ENCODE peak calls at places on chromosomes 6 and 20, in nine cellular contexts. One of them, this sample, is unnamed.

GRCh38 chr6:13425270-13425905 is 62.0 kb downstream of the GFOD1 start:
- DNase-seq in fibroblast of the aortic adventitia: no peak
- DNase-seq in cardiac muscle cell: peak
- DNase-seq in fibroblast of lung: no peak
- DNase-seq in lower leg skin: peak
- DNase-seq in neural progenitor cell: no peak
- DNase-seq in heart left ventricle: no peak
- DNase-seq in cardiac fibroblast: no peak
- DNase-seq in PC-9: no peak
- DNase-seq in this sample: no peak

GRCh38 chr6:139316622-139317317 is 25.0 kb upstream of the TXLNB start:
- DNase-seq in fibroblast of the aortic adventitia: no peak
- DNase-seq in cardiac muscle cell: no peak
- DNase-seq in fibroblast of lung: no peak
- DNase-seq in lower leg skin: no peak
- DNase-seq in neural progenitor cell: no peak
- DNase-seq in heart left ventricle: no peak
- DNase-seq in cardiac fibroblast: no peak
- DNase-seq in PC-9: no peak
- DNase-seq in this sample: no peak

GRCh38 chr6:98833101-98834059 is 994 bp upstream of the POU3F2 start:
- DNase-seq in fibroblast of the aortic adventitia: peak
- DNase-seq in cardiac muscle cell: peak
- DNase-seq in fibroblast of lung: peak
- DNase-seq in lower leg skin: peak
- DNase-seq in neural progenitor cell: peak
- DNase-seq in heart left ventricle: no peak
- DNase-seq in cardiac fibroblast: peak
- DNase-seq in PC-9: no peak
- DNase-seq in this sample: no peak

GRCh38 chr6:90466191-90466940 is 120.5 kb downstream of the MAP3K7 start:
- DNase-seq in fibroblast of the aortic adventitia: no peak
- DNase-seq in cardiac muscle cell: no peak
- DNase-seq in fibroblast of lung: no peak
- DNase-seq in lower leg skin: no peak
- DNase-seq in neural progenitor cell: peak
- DNase-seq in heart left ventricle: no peak
- DNase-seq in cardiac fibroblast: no peak
- DNase-seq in PC-9: no peak
- DNase-seq in this sample: no peak

GRCh38 chr20:61661583-61661982 is 404.1 kb downstream of the TAF4 start:
- DNase-seq in fibroblast of the aortic adventitia: no peak
- DNase-seq in cardiac muscle cell: no peak
- DNase-seq in fibroblast of lung: no peak
- DNase-seq in lower leg skin: no peak
- DNase-seq in neural progenitor cell: no peak
- DNase-seq in heart left ventricle: no peak
- DNase-seq in cardiac fibroblast: no peak
- DNase-seq in PC-9: no peak
- DNase-seq in this sample: no peak

GRCh38 chr6:19664878-19665715 is 172.1 kb upstream of the ID4 start:
- DNase-seq in fibroblast of the aortic adventitia: peak
- DNase-seq in cardiac muscle cell: no peak
- DNase-seq in fibroblast of lung: no peak
- DNase-seq in lower leg skin: no peak
- DNase-seq in neural progenitor cell: no peak
- DNase-seq in heart left ventricle: no peak
- DNase-seq in cardiac fibroblast: no peak
- DNase-seq in PC-9: no peak
- DNase-seq in this sample: no peak

GRCh38 chr6:32627831-32628230 is 9.4 kb upstream of the HLA-DQA1 start:
- DNase-seq in fibroblast of the aortic adventitia: peak
- DNase-seq in cardiac muscle cell: no peak
- DNase-seq in fibroblast of lung: peak
- DNase-seq in lower leg skin: no peak
- DNase-seq in neural progenitor cell: no peak
- DNase-seq in heart left ventricle: peak
- DNase-seq in cardiac fibroblast: no peak
- DNase-seq in PC-9: peak
- DNase-seq in this sample: no peak

GRCh38 chr20:1941226-1941625 is 46.0 kb downstream of the SIRPA start:
- DNase-seq in fibroblast of the aortic adventitia: peak
- DNase-seq in cardiac muscle cell: no peak
- DNase-seq in fibroblast of lung: no peak
- DNase-seq in lower leg skin: peak
- DNase-seq in neural progenitor cell: no peak
- DNase-seq in heart left ventricle: no peak
- DNase-seq in cardiac fibroblast: peak
- DNase-seq in PC-9: no peak
- DNase-seq in this sample: no peak

GRCh38 chr6:117906905-117907599 is at the start of gene SLC35F1:
- DNase-seq in fibroblast of the aortic adventitia: peak
- DNase-seq in cardiac muscle cell: peak
- DNase-seq in fibroblast of lung: peak
- DNase-seq in lower leg skin: no peak
- DNase-seq in neural progenitor cell: peak
- DNase-seq in heart left ventricle: peak
- DNase-seq in cardiac fibroblast: peak
- DNase-seq in PC-9: no peak
- DNase-seq in this sample: no peak

GRCh38 chr6:142802124-142802523 is 142.9 kb downstream of the HIVEP2 start:
- DNase-seq in fibroblast of the aortic adventitia: peak
- DNase-seq in cardiac muscle cell: peak
- DNase-seq in fibroblast of lung: peak
- DNase-seq in lower leg skin: no peak
- DNase-seq in neural progenitor cell: no peak
- DNase-seq in heart left ventricle: no peak
- DNase-seq in cardiac fibroblast: peak
- DNase-seq in PC-9: peak
- DNase-seq in this sample: peak

GRCh38 chr6:17101422-17102257 is at the start of gene STMND1:
- DNase-seq in fibroblast of the aortic adventitia: peak
- DNase-seq in cardiac muscle cell: peak
- DNase-seq in fibroblast of lung: peak
- DNase-seq in lower leg skin: no peak
- DNase-seq in neural progenitor cell: peak
- DNase-seq in heart left ventricle: peak
- DNase-seq in cardiac fibroblast: peak
- DNase-seq in PC-9: peak
- DNase-seq in this sample: no peak

GRCh38 chr20:2379511-2380229 is 1.0 kb upstream of the TGM6 start:
- DNase-seq in fibroblast of the aortic adventitia: no peak
- DNase-seq in cardiac muscle cell: no peak
- DNase-seq in fibroblast of lung: no peak
- DNase-seq in lower leg skin: no peak
- DNase-seq in neural progenitor cell: no peak
- DNase-seq in heart left ventricle: no peak
- DNase-seq in cardiac fibroblast: no peak
- DNase-seq in PC-9: no peak
- DNase-seq in this sample: no peak

GRCh38 chr20:53738039-53738944 is 144.7 kb upstream of the ZNF217 start:
- DNase-seq in fibroblast of the aortic adventitia: no peak
- DNase-seq in cardiac muscle cell: peak
- DNase-seq in fibroblast of lung: peak
- DNase-seq in lower leg skin: peak
- DNase-seq in neural progenitor cell: peak
- DNase-seq in heart left ventricle: peak
- DNase-seq in cardiac fibroblast: peak
- DNase-seq in PC-9: peak
- DNase-seq in this sample: peak

DNA sequence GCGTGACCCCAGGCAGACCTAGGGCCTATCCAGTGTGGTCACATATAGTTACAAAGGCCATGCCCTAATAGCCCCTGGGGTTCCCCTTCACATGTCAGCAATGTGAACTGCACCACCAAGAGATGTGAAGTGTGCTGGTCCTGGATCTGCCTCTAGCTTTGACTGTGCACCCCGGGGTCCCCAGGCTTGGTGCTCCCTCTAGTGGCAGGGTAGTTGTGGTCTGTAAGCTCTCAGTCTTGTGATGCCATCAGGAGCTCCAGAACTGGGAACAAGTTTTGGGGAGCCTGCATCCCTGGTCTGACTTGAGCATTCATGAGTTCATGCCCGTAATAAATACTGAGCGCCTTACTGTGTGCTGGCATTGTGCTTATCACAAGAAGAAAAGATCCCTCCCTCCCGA is 143.4 kb downstream of the DHX35 start:
- DNase-seq in fibroblast of the aortic adventitia: no peak
- DNase-seq in cardiac muscle cell: no peak
- DNase-seq in fibroblast of lung: no peak
- DNase-seq in lower leg skin: no peak
- DNase-seq in neural progenitor cell: no peak
- DNase-seq in heart left ventricle: no peak
- DNase-seq in cardiac fibroblast: no peak
- DNase-seq in PC-9: no peak
- DNase-seq in this sample: no peak
- TF ChIP-seq CTCF in fibroblast of the aortic adventitia: no peak
- TF ChIP-seq CTCF in cardiac muscle cell: no peak
- TF ChIP-seq CTCF in fibroblast of lung: no peak
- TF ChIP-seq CTCF in lower leg skin: no peak
- TF ChIP-seq CTCF in neural progenitor cell: peak
- TF ChIP-seq CTCF in heart left ventricle: no peak
- TF ChIP-seq CTCF in cardiac fibroblast: no peak
- TF ChIP-seq CTCF in PC-9: peak
- TF ChIP-seq CTCF in this sample: no peak

DNA sequence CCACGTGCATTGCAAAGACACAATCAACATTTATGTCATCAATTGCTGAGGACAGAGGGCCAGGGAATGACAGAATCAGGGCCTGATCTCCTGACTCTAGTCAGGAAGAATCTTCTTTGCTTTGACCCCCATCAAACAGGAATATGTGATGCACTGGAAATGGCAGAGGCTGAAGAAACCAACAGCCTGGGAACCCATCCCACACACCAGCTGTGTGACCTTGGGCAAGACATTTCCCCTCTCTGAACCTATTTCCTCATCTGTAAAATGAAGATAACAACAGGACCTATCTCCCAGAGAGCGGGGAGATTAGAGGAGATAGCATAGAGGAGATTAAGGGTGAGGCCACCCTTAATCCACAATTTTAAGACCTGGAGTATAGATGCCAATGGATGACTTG is 1.5 kb downstream of the HNF4A start:
- DNase-seq in fibroblast of the aortic adventitia: no peak
- DNase-seq in cardiac muscle cell: no peak
- DNase-seq in fibroblast of lung: no peak
- DNase-seq in lower leg skin: no peak
- DNase-seq in neural progenitor cell: no peak
- DNase-seq in heart left ventricle: no peak
- DNase-seq in cardiac fibroblast: no peak
- DNase-seq in PC-9: no peak
- DNase-seq in this sample: no peak
- H3K4me3 ChIP-seq in fibroblast of the aortic adventitia: no peak
- H3K4me3 ChIP-seq in cardiac muscle cell: no peak
- H3K4me3 ChIP-seq in fibroblast of lung: no peak
- H3K4me3 ChIP-seq in lower leg skin: no peak
- H3K4me3 ChIP-seq in neural progenitor cell: no peak
- H3K4me3 ChIP-seq in heart left ventricle: no peak
- H3K4me3 ChIP-seq in cardiac fibroblast: no peak
- H3K4me3 ChIP-seq in PC-9: no peak
- H3K4me3 ChIP-seq in this sample: no peak

GRCh38 chr20:36827541-36828279 is 48.2 kb upstream of the TLDC2 start:
- DNase-seq in fibroblast of the aortic adventitia: no peak
- DNase-seq in cardiac muscle cell: no peak
- DNase-seq in fibroblast of lung: no peak
- DNase-seq in lower leg skin: no peak
- DNase-seq in neural progenitor cell: no peak
- DNase-seq in heart left ventricle: peak
- DNase-seq in cardiac fibroblast: no peak
- DNase-seq in PC-9: peak
- DNase-seq in this sample: no peak

GRCh38 chr20:36835025-36835424 is 40.9 kb upstream of the TLDC2 start:
- DNase-seq in fibroblast of the aortic adventitia: no peak
- DNase-seq in cardiac muscle cell: no peak
- DNase-seq in fibroblast of lung: no peak
- DNase-seq in lower leg skin: no peak
- DNase-seq in neural progenitor cell: no peak
- DNase-seq in heart left ventricle: no peak
- DNase-seq in cardiac fibroblast: no peak
- DNase-seq in PC-9: no peak
- DNase-seq in this sample: no peak

GRCh38 chr20:36833275-36834020 is 42.5 kb upstream of the TLDC2 start:
- DNase-seq in fibroblast of the aortic adventitia: peak
- DNase-seq in cardiac muscle cell: no peak
- DNase-seq in fibroblast of lung: peak
- DNase-seq in lower leg skin: no peak
- DNase-seq in neural progenitor cell: no peak
- DNase-seq in heart left ventricle: peak
- DNase-seq in cardiac fibroblast: no peak
- DNase-seq in PC-9: no peak
- DNase-seq in this sample: no peak

GRCh38 chr20:36832791-36833190 is 43.1 kb upstream of the TLDC2 start:
- DNase-seq in fibroblast of the aortic adventitia: no peak
- DNase-seq in cardiac muscle cell: no peak
- DNase-seq in fibroblast of lung: no peak
- DNase-seq in lower leg skin: no peak
- DNase-seq in neural progenitor cell: no peak
- DNase-seq in heart left ventricle: no peak
- DNase-seq in cardiac fibroblast: no peak
- DNase-seq in PC-9: no peak
- DNase-seq in this sample: no peak

DNA sequence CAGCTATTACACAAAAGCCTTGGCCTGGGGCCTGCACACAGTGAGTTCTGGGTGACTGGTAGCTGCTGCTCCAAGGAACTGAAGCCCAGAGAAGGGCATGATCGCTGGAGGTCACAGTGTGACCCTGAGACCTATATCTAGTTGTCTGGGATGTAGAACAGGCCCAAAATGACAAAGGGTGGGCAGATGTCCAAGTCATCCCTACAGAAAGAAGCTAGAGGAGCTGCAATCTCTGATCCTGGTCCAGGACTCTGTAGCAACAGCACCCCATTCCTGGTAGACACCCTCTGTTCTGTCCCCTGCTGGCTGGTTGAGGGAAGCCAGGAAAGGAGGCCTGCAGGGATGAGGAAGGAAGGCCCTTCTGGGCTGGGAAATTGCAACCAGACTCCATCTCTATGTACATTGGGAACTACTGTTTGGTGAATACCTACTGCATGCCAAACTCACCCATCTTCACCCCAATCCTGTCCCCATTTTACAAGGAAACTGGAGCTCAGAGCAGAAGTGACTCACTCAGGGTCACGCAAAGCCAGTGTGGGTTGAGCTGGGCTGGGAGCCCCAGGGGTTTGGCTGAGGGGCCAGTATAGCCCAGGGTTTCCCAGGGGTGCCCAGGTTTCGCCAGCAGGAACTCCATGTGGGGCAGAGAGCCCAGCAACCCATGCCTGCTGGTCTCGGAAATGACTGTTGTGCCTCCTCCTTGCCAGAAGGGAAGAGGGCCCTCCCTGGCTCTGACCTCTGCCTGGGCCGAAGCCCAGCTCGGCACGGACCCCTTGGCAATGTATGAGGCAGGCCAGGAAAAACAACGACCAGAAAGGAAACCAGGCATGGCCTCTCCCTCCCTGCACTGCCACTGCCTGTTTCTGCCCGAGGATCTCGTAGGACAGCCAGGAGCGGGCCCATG is 44.9 kb upstream of the TLDC2 start:
- DNase-seq in fibroblast of the aortic adventitia: peak
- DNase-seq in cardiac muscle cell: peak
- DNase-seq in fibroblast of lung: peak
- DNase-seq in lower leg skin: no peak
- DNase-seq in neural progenitor cell: no peak
- DNase-seq in heart left ventricle: peak
- DNase-seq in cardiac fibroblast: peak
- DNase-seq in PC-9: no peak
- DNase-seq in this sample: no peak
- TF ChIP-seq CTCF in fibroblast of the aortic adventitia: peak
- TF ChIP-seq CTCF in cardiac muscle cell: peak
- TF ChIP-seq CTCF in fibroblast of lung: peak
- TF ChIP-seq CTCF in lower leg skin: no peak
- TF ChIP-seq CTCF in neural progenitor cell: peak
- TF ChIP-seq CTCF in heart left ventricle: peak
- TF ChIP-seq CTCF in cardiac fibroblast: peak
- TF ChIP-seq CTCF in PC-9: no peak
- TF ChIP-seq CTCF in this sample: peak

GRCh38 chr6:1313364-1313754 is 1.5 kb downstream of the FOXQ1 start:
- DNase-seq in fibroblast of the aortic adventitia: no peak
- DNase-seq in cardiac muscle cell: no peak
- DNase-seq in fibroblast of lung: no peak
- DNase-seq in lower leg skin: no peak
- DNase-seq in neural progenitor cell: no peak
- DNase-seq in heart left ventricle: no peak
- DNase-seq in cardiac fibroblast: no peak
- DNase-seq in PC-9: peak
- DNase-seq in this sample: no peak
- H3K4me3 ChIP-seq in fibroblast of the aortic adventitia: no peak
- H3K4me3 ChIP-seq in cardiac muscle cell: no peak
- H3K4me3 ChIP-seq in fibroblast of lung: peak
- H3K4me3 ChIP-seq in lower leg skin: no peak
- H3K4me3 ChIP-seq in neural progenitor cell: no peak
- H3K4me3 ChIP-seq in heart left ventricle: no peak
- H3K4me3 ChIP-seq in cardiac fibroblast: no peak
- H3K4me3 ChIP-seq in PC-9: peak
- H3K4me3 ChIP-seq in this sample: no peak

This sample was measured in AG04449.